ENCODE peak calls at places on chromosomes 7 and 10, in five cellular contexts. X is HL-60, C is sciatic nerve, J is B cell, Y is T-helper 9 cell. O is an unnamed sample.

GRCh38 chr10:6621536-6621935 is 41.5 kb upstream of the PRKCQ start:
- DNase-seq in X (no peak), C (no peak), J (no peak), Y (no peak), O (peak)

GRCh38 chr7:5424689-5425506 is 1.3 kb upstream of the TNRC18 start:
- DNase-seq in X (peak), C (peak), J (peak), Y (no peak), O (no peak)

GRCh38 chr7:140928491-140929309 is 4.0 kb upstream of the BRAF start:
- DNase-seq in X (no peak), C (no peak), J (no peak), Y (no peak), O (no peak)

GRCh38 chr7:5634107-5634950 is 147.1 kb downstream of the RNF216 start:
- DNase-seq in X (peak), C (peak), J (no peak), Y (no peak), O (peak)

GRCh38 chr7:44767912-44768662 is 19.4 kb downstream of the ZMIZ2 start:
- DNase-seq in X (peak), C (no peak), J (peak), Y (no peak), O (no peak)

GRCh38 chr7:77351539-77352004 is 64.6 kb downstream of the GSAP start:
- DNase-seq in X (peak), C (no peak), J (peak), Y (peak), O (no peak)

GRCh38 chr7:127904706-127905056 is 126.6 kb downstream of the LRRC4 start:
- DNase-seq in X (no peak), C (no peak), J (no peak), Y (no peak), O (no peak)

GRCh38 chr7:16905300-16906044 is 23.7 kb upstream of the AGR3 start:
- DNase-seq in X (no peak), C (no peak), J (no peak), Y (no peak), O (no peak)

GRCh38 chr10:132162021-132162531 is 24.7 kb upstream of the DPYSL4 start:
- DNase-seq in X (no peak), C (no peak), J (no peak), Y (peak), O (no peak)

GRCh38 chr10:119481781-119482426 is 60.6 kb downstream of the RGS10 start:
- DNase-seq in X (no peak), C (no peak), J (no peak), Y (no peak), O (no peak)

GRCh38 chr10:114045071-114045737 is 1.5 kb downstream of the ADRB1 start:
- DNase-seq in X (no peak), C (peak), J (peak), Y (no peak), O (no peak)

GRCh38 chr10:97573021-97573420 is 442 bp downstream of the ANKRD2 start:
- DNase-seq in X (no peak), C (no peak), J (no peak), Y (no peak), O (no peak)

GRCh38 chr7:110168010-110168409 is 922.9 kb upstream of the LRRN3 start:
- DNase-seq in X (no peak), C (no peak), J (no peak), Y (no peak), O (no peak)

GRCh38 chr10:104268691-104269645 is at the start of gene GSTO2:
- DNase-seq in X (peak), C (peak), J (peak), Y (peak), O (peak)

GRCh38 chr7:11931306-11931705 is 99.3 kb upstream of the THSD7A start:
- DNase-seq in X (no peak), C (no peak), J (no peak), Y (no peak), O (no peak)

GRCh38 chr7:79245623-79246249 is 207.7 kb downstream of the MAGI2 start:
- DNase-seq in X (no peak), C (no peak), J (no peak), Y (no peak), O (no peak)

GRCh38 chr7:98266840-98267239 is 14.6 kb upstream of the BRI3 start:
- DNase-seq in X (no peak), C (no peak), J (no peak), Y (no peak), O (no peak)

GRCh38 chr7:41685684-41686083 is 17.2 kb downstream of the INHBA start:
- DNase-seq in X (no peak), C (no peak), J (no peak), Y (no peak), O (no peak)

GRCh38 chr7:39714447-39715091 is 91.2 kb downstream of the RALA start:
- DNase-seq in X (no peak), C (no peak), J (no peak), Y (no peak), O (no peak)

GRCh38 chr10:62597226-62597625 is 207.3 kb upstream of the ADO start:
- DNase-seq in X (no peak), C (no peak), J (no peak), Y (no peak), O (no peak)

GRCh38 chr10:80290474-80291220 is 1.2 kb upstream of the MAT1A start:
- DNase-seq in X (no peak), C (no peak), J (no peak), Y (no peak), O (no peak)

GRCh38 chr10:118045842-118046490 is 775 bp downstream of the RAB11FIP2 start:
- DNase-seq in X (peak), C (no peak), J (no peak), Y (peak), O (peak)

GRCh38 chr10:110864662-110865140 is 7.0 kb upstream of the PDCD4 start:
- DNase-seq in X (peak), C (no peak), J (peak), Y (peak), O (no peak)

GRCh38 chr7:4479367-4480039 is 202.6 kb upstream of the FOXK1 start:
- DNase-seq in X (peak), C (no peak), J (peak), Y (no peak), O (peak)

GRCh38 chr7:17681965-17682364 is 258.3 kb downstream of the SNX13 start:
- DNase-seq in X (no peak), C (no peak), J (no peak), Y (no peak), O (no peak)

GRCh38 chr7:20744913-20745587 is 41.6 kb downstream of the SP8 start:
- DNase-seq in X (no peak), C (no peak), J (no peak), Y (no peak), O (no peak)

GRCh38 chr7:154795014-154795413 is 207.9 kb downstream of the PAXIP1 start:
- DNase-seq in X (no peak), C (no peak), J (no peak), Y (no peak), O (no peak)

GRCh38 chr7:24435002-24435401 is 138.2 kb upstream of the PALS2 start:
- DNase-seq in X (no peak), C (no peak), J (no peak), Y (no peak), O (no peak)

GRCh38 chr7:568031-568680 is 48.5 kb upstream of the PDGFA start:
- DNase-seq in X (no peak), C (no peak), J (no peak), Y (no peak), O (no peak)

GRCh38 chr10:127433951-127434350 is 115.2 kb upstream of the NPS start:
- DNase-seq in X (no peak), C (peak), J (no peak), Y (no peak), O (no peak)

GRCh38 chr7:117086788-117087187 is 133.5 kb downstream of the ST7 start:
- DNase-seq in X (peak), C (no peak), J (no peak), Y (no peak), O (no peak)

GRCh38 chr10:121152033-121152432 is 300.9 kb downstream of the WDR11 start:
- DNase-seq in X (no peak), C (no peak), J (no peak), Y (no peak), O (no peak)

O was measured in HFF-Myc.